ENCODE peak calls at places on chromosomes 16 and 17, in six cellular contexts. One of them, this sample, is unnamed.

GRCh38 chr16:4414187-4414909 is 2.0 kb downstream of the CORO7 start:
- DNase-seq in body of pancreas: no peak
- DNase-seq in gastrocnemius medialis: no peak
- DNase-seq in astrocyte: no peak
- DNase-seq in K562: no peak
- DNase-seq in IMR-90: no peak
- DNase-seq in this sample: no peak

GRCh38 chr16:17138801-17139200 is 332.0 kb downstream of the XYLT1 start:
- DNase-seq in K562: peak; percentile 27
- DNase-seq in body of pancreas: no peak
- DNase-seq in gastrocnemius medialis: no peak
- DNase-seq in IMR-90: peak; percentile 7
- DNase-seq in astrocyte: no peak
- DNase-seq in this sample: no peak

GRCh38 chr16:89629827-89630610 is 16.6 kb downstream of the DPEP1 start:
- DNase-seq in astrocyte: no peak
- DNase-seq in IMR-90: no peak
- DNase-seq in body of pancreas: no peak
- DNase-seq in gastrocnemius medialis: no peak
- DNase-seq in K562: no peak
- DNase-seq in this sample: no peak

GRCh38 chr16:2842340-2843000 is 12.4 kb downstream of the ZG16B start:
- DNase-seq in astrocyte: peak; percentile 20
- DNase-seq in K562: peak; percentile 84
- DNase-seq in IMR-90: no peak
- DNase-seq in gastrocnemius medialis: no peak
- DNase-seq in body of pancreas: peak; percentile 56
- DNase-seq in this sample: no peak

GRCh38 chr16:1003551-1004347 is 22.2 kb downstream of the SOX8 start:
- DNase-seq in K562: no peak
- DNase-seq in IMR-90: peak; percentile 14
- DNase-seq in astrocyte: peak; percentile 23
- DNase-seq in gastrocnemius medialis: no peak
- DNase-seq in body of pancreas: no peak
- DNase-seq in this sample: no peak

GRCh38 chr16:80733366-80733901 is 71.0 kb downstream of the CDYL2 start:
- DNase-seq in IMR-90: no peak
- DNase-seq in gastrocnemius medialis: no peak
- DNase-seq in K562: no peak
- DNase-seq in astrocyte: no peak
- DNase-seq in body of pancreas: no peak
- DNase-seq in this sample: no peak

GRCh38 chr17:42281571-42282096 is 5.4 kb upstream of the STAT5B start:
- DNase-seq in body of pancreas: peak; percentile 87
- DNase-seq in gastrocnemius medialis: no peak
- DNase-seq in K562: no peak
- DNase-seq in astrocyte: no peak
- DNase-seq in IMR-90: no peak
- DNase-seq in this sample: no peak

GRCh38 chr16:50841081-50841886 is 99.4 kb downstream of the CYLD start:
- DNase-seq in gastrocnemius medialis: no peak
- DNase-seq in IMR-90: no peak
- DNase-seq in K562: peak; percentile 93
- DNase-seq in body of pancreas: peak; percentile 21
- DNase-seq in astrocyte: peak; percentile 46
- DNase-seq in this sample: no peak

GRCh38 chr16:11446566-11447119 is 101.4 kb downstream of the RMI2 start:
- DNase-seq in astrocyte: no peak
- DNase-seq in gastrocnemius medialis: no peak
- DNase-seq in K562: no peak
- DNase-seq in IMR-90: no peak
- DNase-seq in body of pancreas: no peak
- DNase-seq in this sample: no peak

GRCh38 chr17:39018267-39019134 is 51.3 kb upstream of the FBXO47 start:
- DNase-seq in K562: no peak
- DNase-seq in IMR-90: no peak
- DNase-seq in astrocyte: no peak
- DNase-seq in gastrocnemius medialis: no peak
- DNase-seq in body of pancreas: no peak
- DNase-seq in this sample: no peak

GRCh38 chr16:67245189-67245585 is 2.1 kb downstream of the FHOD1 start:
- DNase-seq in IMR-90: no peak
- DNase-seq in astrocyte: no peak
- DNase-seq in K562: no peak
- DNase-seq in gastrocnemius medialis: no peak
- DNase-seq in body of pancreas: no peak
- DNase-seq in this sample: no peak

GRCh38 chr17:56110463-56111138 is 42.7 kb upstream of the ANKFN1 start:
- DNase-seq in IMR-90: no peak
- DNase-seq in astrocyte: no peak
- DNase-seq in body of pancreas: peak; percentile 13
- DNase-seq in K562: no peak
- DNase-seq in gastrocnemius medialis: no peak
- DNase-seq in this sample: no peak

GRCh38 chr17:41168121-41168520 is at the start of gene KRTAP4-3:
- DNase-seq in K562: no peak
- DNase-seq in astrocyte: no peak
- DNase-seq in body of pancreas: no peak
- DNase-seq in gastrocnemius medialis: no peak
- DNase-seq in IMR-90: no peak
- DNase-seq in this sample: no peak

GRCh38 chr17:10149573-10150399 is 48.6 kb downstream of the GAS7 start:
- DNase-seq in body of pancreas: no peak
- DNase-seq in astrocyte: peak; percentile 72
- DNase-seq in K562: peak; percentile 18
- DNase-seq in IMR-90: peak; percentile 86
- DNase-seq in gastrocnemius medialis: no peak
- DNase-seq in this sample: peak; percentile 39

GRCh38 chr16:65254144-65254543 is 132.3 kb upstream of the CDH11 start:
- DNase-seq in IMR-90: no peak
- DNase-seq in K562: no peak
- DNase-seq in body of pancreas: no peak
- DNase-seq in gastrocnemius medialis: no peak
- DNase-seq in astrocyte: no peak
- DNase-seq in this sample: no peak

GRCh38 chr17:2989855-2990254 is 73.6 kb downstream of the OR1D5 start:
- DNase-seq in IMR-90: no peak
- DNase-seq in gastrocnemius medialis: no peak
- DNase-seq in astrocyte: no peak
- DNase-seq in K562: no peak
- DNase-seq in body of pancreas: no peak
- DNase-seq in this sample: no peak

GRCh38 chr17:51722994-51723393 is 435.5 kb downstream of the CA10 start:
- DNase-seq in gastrocnemius medialis: no peak
- DNase-seq in K562: no peak
- DNase-seq in IMR-90: no peak
- DNase-seq in astrocyte: no peak
- DNase-seq in body of pancreas: no peak
- DNase-seq in this sample: no peak

GRCh38 chr16:53745753-53746258 is 41.9 kb downstream of the FTO start:
- DNase-seq in gastrocnemius medialis: no peak
- DNase-seq in astrocyte: peak; percentile 57
- DNase-seq in K562: peak; percentile 25
- DNase-seq in IMR-90: peak; percentile 62
- DNase-seq in body of pancreas: no peak
- DNase-seq in this sample: no peak

GRCh38 chr17:45732926-45733505 is 51.1 kb upstream of the CRHR1 start:
- DNase-seq in body of pancreas: no peak
- DNase-seq in astrocyte: no peak
- DNase-seq in K562: no peak
- DNase-seq in IMR-90: no peak
- DNase-seq in gastrocnemius medialis: no peak
- DNase-seq in this sample: no peak

GRCh38 chr17:45733781-45734180 is 50.3 kb upstream of the CRHR1 start:
- DNase-seq in K562: no peak
- DNase-seq in gastrocnemius medialis: no peak
- DNase-seq in IMR-90: no peak
- DNase-seq in body of pancreas: no peak
- DNase-seq in astrocyte: no peak
- DNase-seq in this sample: no peak

GRCh38 chr17:45730192-45730591 is 53.9 kb upstream of the CRHR1 start:
- DNase-seq in K562: no peak
- DNase-seq in body of pancreas: no peak
- DNase-seq in astrocyte: no peak
- DNase-seq in IMR-90: no peak
- DNase-seq in gastrocnemius medialis: no peak
- DNase-seq in this sample: no peak

GRCh38 chr17:45731459-45731858 is 52.7 kb upstream of the CRHR1 start:
- DNase-seq in astrocyte: no peak
- DNase-seq in K562: no peak
- DNase-seq in body of pancreas: no peak
- DNase-seq in IMR-90: no peak
- DNase-seq in gastrocnemius medialis: no peak
- DNase-seq in this sample: no peak

GRCh38 chr17:45729284-45729907 is 54.7 kb upstream of the CRHR1 start:
- DNase-seq in gastrocnemius medialis: peak; percentile 27
- DNase-seq in body of pancreas: no peak
- DNase-seq in K562: no peak
- DNase-seq in astrocyte: no peak
- DNase-seq in IMR-90: no peak
- DNase-seq in this sample: no peak
- TF ChIP-seq CTCF in gastrocnemius medialis: no peak
- TF ChIP-seq CTCF in body of pancreas: no peak
- TF ChIP-seq CTCF in K562: no peak
- TF ChIP-seq CTCF in astrocyte: no peak
- TF ChIP-seq CTCF in IMR-90: no peak
- TF ChIP-seq CTCF in this sample: no peak

GRCh38 chr17:16478693-16479092 is 13.3 kb downstream of the LRRC75A start:
- DNase-seq in body of pancreas: no peak
- DNase-seq in gastrocnemius medialis: no peak
- DNase-seq in K562: no peak
- DNase-seq in astrocyte: no peak
- DNase-seq in IMR-90: no peak
- DNase-seq in this sample: no peak

GRCh38 chr17:16475196-16475704 is 16.7 kb downstream of the LRRC75A start:
- DNase-seq in astrocyte: no peak
- DNase-seq in gastrocnemius medialis: no peak
- DNase-seq in IMR-90: no peak
- DNase-seq in K562: no peak
- DNase-seq in body of pancreas: no peak
- DNase-seq in this sample: no peak

GRCh38 chr17:16477255-16477654 is 14.7 kb downstream of the LRRC75A start:
- DNase-seq in astrocyte: peak; percentile 81
- DNase-seq in gastrocnemius medialis: peak; percentile 17
- DNase-seq in body of pancreas: peak; percentile 38
- DNase-seq in K562: no peak
- DNase-seq in IMR-90: peak; percentile 89
- DNase-seq in this sample: peak; percentile 31

GRCh38 chr17:16479264-16479663 is 12.7 kb downstream of the LRRC75A start:
- DNase-seq in gastrocnemius medialis: no peak
- DNase-seq in astrocyte: no peak
- DNase-seq in body of pancreas: no peak
- DNase-seq in K562: no peak
- DNase-seq in IMR-90: no peak
- DNase-seq in this sample: no peak

GRCh38 chr17:16477666-16478065 is 14.3 kb downstream of the LRRC75A start:
- DNase-seq in K562: no peak
- DNase-seq in astrocyte: no peak
- DNase-seq in IMR-90: no peak
- DNase-seq in body of pancreas: no peak
- DNase-seq in gastrocnemius medialis: no peak
- DNase-seq in this sample: no peak
- H3K4me3 ChIP-seq in K562: no peak overlapping the region
- H3K4me3 ChIP-seq in astrocyte: no peak overlapping the region
- H3K4me3 ChIP-seq in IMR-90: no peak overlapping the region
- H3K4me3 ChIP-seq in body of pancreas: no peak overlapping the region
- H3K4me3 ChIP-seq in gastrocnemius medialis: no peak overlapping the region
- H3K4me3 ChIP-seq in this sample: no peak overlapping the region

DNA sequence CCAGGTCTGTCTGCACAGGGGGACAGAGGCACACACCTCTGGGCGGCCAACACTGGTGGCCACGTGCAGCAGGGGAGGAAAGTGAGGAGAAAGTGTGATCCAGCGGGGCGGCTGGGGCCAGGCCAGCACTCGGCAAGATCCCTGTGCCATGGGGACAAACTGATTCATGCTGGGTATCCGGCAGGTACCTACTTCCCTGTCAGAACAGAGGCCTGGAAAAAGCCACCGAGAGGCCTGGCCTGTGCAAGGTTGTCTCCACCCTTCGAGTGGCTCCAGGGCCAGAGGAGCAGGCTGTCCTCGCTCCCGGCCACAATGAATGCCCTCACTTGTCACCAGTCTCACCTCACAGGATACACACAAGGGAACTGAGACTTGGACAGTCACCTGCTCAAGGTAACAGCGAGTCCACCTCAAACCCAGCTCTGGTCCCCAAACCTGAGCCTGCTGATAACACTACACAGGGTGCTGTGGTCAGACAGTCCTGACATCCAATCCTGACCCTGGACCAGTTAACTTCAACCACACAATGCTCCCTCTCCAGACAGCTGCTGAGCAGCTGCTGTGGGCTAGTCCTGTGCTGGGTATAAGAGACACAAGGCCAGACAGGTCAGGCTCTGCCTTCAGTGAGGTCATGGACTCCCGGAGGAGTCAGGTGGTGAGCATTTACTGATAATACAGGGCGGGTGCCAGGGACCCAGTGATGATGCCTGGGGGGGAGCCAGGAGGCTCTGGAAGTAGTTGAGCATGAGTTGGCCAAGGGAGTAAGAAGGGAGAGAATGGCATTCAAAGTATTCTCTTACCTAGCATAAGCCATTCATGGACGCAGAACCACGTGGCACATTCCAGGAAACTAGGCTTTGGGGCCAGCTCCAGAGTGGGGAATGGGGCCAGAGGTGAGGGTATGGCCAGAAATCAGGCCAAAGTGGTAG is 53.0 kb downstream of the VAC14 start:
- DNase-seq in gastrocnemius medialis: no peak
- DNase-seq in K562: peak; percentile 55
- DNase-seq in IMR-90: peak; percentile 16
- DNase-seq in astrocyte: peak; percentile 48
- DNase-seq in body of pancreas: no peak
- DNase-seq in this sample: no peak
- H3K27ac ChIP-seq in gastrocnemius medialis: peak overlapping the region; percentile 67
- H3K27ac ChIP-seq in K562: peak overlapping the region; percentile 89
- H3K27ac ChIP-seq in IMR-90: peak overlapping the region; percentile 59
- H3K27ac ChIP-seq in astrocyte: no peak overlapping the region
- H3K27ac ChIP-seq in body of pancreas: peak overlapping the region; percentile 5
- H3K27ac ChIP-seq in this sample: peak overlapping the region; percentile 61

DNA sequence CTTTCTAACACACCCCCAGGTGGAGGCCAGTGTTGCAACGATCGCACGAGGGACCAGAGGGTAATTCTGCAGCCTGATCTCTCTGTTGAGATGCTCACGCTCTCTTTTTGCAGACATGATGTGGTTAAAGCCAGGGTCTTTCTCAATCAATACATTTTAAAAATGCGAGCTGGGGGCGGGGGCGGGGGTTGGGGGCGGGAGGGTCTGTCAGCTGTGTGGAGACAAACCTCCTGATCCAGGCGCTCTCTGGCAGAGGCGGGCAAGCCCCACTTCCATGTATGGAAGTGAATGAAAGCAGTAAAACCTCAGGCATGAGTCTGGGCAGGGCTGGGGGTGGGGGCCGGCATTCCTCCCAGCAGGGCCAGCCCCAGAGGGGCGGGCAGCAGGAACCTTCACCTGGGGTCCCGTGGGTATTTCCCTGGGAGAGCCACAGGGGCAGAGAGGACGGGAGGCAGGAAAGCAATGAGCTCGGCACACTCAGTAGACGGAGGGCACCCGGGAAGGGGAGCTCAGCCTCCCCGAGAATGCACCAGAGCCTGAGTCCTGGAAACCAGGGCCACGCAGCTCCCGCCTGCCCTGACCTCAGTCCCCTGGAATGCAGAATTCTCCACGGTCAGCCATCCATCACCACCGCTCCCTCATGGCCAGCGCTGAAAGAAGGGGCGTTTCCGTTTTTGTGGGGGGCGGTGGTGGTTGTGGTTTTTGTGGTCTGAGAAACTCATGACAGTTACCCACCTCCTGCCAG is 28.0 kb downstream of the NXN start:
- DNase-seq in astrocyte: peak; percentile 89
- DNase-seq in K562: no peak
- DNase-seq in body of pancreas: peak; percentile 68
- DNase-seq in gastrocnemius medialis: no peak
- DNase-seq in IMR-90: peak; percentile 89
- DNase-seq in this sample: no peak
- TF ChIP-seq CTCF in astrocyte: no peak
- TF ChIP-seq CTCF in K562: no peak
- TF ChIP-seq CTCF in body of pancreas: no peak
- TF ChIP-seq CTCF in gastrocnemius medialis: no peak
- TF ChIP-seq CTCF in IMR-90: peak; percentile 2
- TF ChIP-seq CTCF in this sample: no peak

This sample was measured in tibial nerve.